ENCODE peak calls at places on chromosomes 5 and 9, in five cellular contexts. U, R, Y, Z and K are unnamed samples.

GRCh38 chr9:98962861-98963260 is 19.2 kb downstream of the COL15A1 start:
- DNase-seq in Z (no peak), R (no peak), U (no peak), Y (no peak), K (peak; percentile 26)

GRCh38 chr5:179422213-179422839 is 77.1 kb upstream of the ADAMTS2 start:
- DNase-seq in Y (no peak), U (no peak), R (no peak), Z (no peak), K (no peak)

GRCh38 chr5:109418752-109419352 is 9.1 kb upstream of the PJA2 start:
- DNase-seq in R (no peak), Z (no peak), Y (no peak), U (no peak), K (no peak)

GRCh38 chr9:104810421-104811339 is 46.8 kb downstream of the NIPSNAP3B start:
- DNase-seq in R (no peak), U (no peak), Z (no peak), Y (no peak), K (peak; percentile 70)

GRCh38 chr9:31023793-31024192 is 1360.7 kb upstream of the ACO1 start:
- DNase-seq in U (no peak), Y (no peak), Z (no peak), R (no peak), K (no peak)

GRCh38 chr9:30293231-30293630 is 2091.2 kb upstream of the ACO1 start:
- DNase-seq in U (no peak), R (no peak), Z (no peak), Y (no peak), K (no peak)

GRCh38 chr5:11455505-11455904 is 448.7 kb downstream of the CTNND2 start:
- DNase-seq in Z (no peak), Y (no peak), R (no peak), U (no peak), K (no peak)

GRCh38 chr9:33161011-33161588 is 6.0 kb downstream of the B4GALT1 start:
- DNase-seq in Z (no peak), U (no peak), R (no peak), Y (peak; percentile 88), K (peak; percentile 88)

GRCh38 chr9:76716270-76716669 is 48.0 kb upstream of the PCA3 start:
- DNase-seq in U (no peak), Y (no peak), R (no peak), Z (no peak), K (no peak)

GRCh38 chr9:90996154-90996788 is 194.7 kb downstream of the SYK start:
- DNase-seq in Y (no peak), R (no peak), U (no peak), Z (no peak), K (no peak)

GRCh38 chr5:149228610-149229297 is 42.9 kb upstream of the AFAP1L1 start:
- DNase-seq in Z (no peak), U (no peak), R (peak; percentile 31), Y (peak; percentile 89), K (peak; percentile 67)

GRCh38 chr9:89497978-89498844 is at the start of gene SEMA4D:
- DNase-seq in Y (peak; percentile 53), U (peak; percentile 21), R (peak; percentile 77), Z (no peak), K (peak; percentile 72)

GRCh38 chr5:145365464-145365863 is 469.7 kb downstream of the PRELID2 start:
- DNase-seq in Z (no peak), R (no peak), U (no peak), Y (no peak), K (no peak)

GRCh38 chr5:16536246-16536645 is 70.6 kb upstream of the ZNF622 start:
- DNase-seq in Y (no peak), Z (no peak), R (no peak), U (no peak), K (no peak)

GRCh38 chr9:93154293-93154903 is 20.3 kb upstream of the NINJ1 start:
- DNase-seq in Y (no peak), Z (no peak), R (peak; percentile 66), U (no peak), K (no peak)

GRCh38 chr5:5327126-5327525 is 95.4 kb upstream of the ICE1 start:
- DNase-seq in U (no peak), R (no peak), Z (no peak), Y (no peak), K (no peak)

GRCh38 chr9:129145841-129146292 is 32.2 kb downstream of the IER5L start:
- DNase-seq in U (peak; percentile 91), Y (no peak), Z (no peak), R (no peak), K (peak; percentile 55)

GRCh38 chr5:81665795-81666194 is 85.1 kb downstream of the SSBP2 start:
- DNase-seq in U (no peak), Z (no peak), Y (no peak), R (no peak), K (no peak)

GRCh38 chr9:79764377-79764776 is 192.6 kb downstream of the TLE4 start:
- DNase-seq in U (no peak), Z (no peak), R (no peak), Y (no peak), K (peak; percentile 4)

GRCh38 chr9:114301798-114302565 is 20.9 kb upstream of the ORM1 start:
- DNase-seq in Z (no peak), Y (no peak), R (no peak), U (no peak), K (no peak)

GRCh38 chr5:158940977-158941376 is 158.7 kb downstream of the EBF1 start:
- DNase-seq in Z (no peak), Y (no peak), R (no peak), U (no peak), K (no peak)

GRCh38 chr5:57117601-57118000 is 56.3 kb upstream of the GPBP1 start:
- DNase-seq in U (no peak), Z (peak; percentile 7), R (no peak), Y (no peak), K (no peak)

GRCh38 chr5:73564644-73565165 is 734 bp downstream of the ANKRA2 start:
- DNase-seq in U (no peak), Y (no peak), Z (no peak), R (no peak), K (no peak)

GRCh38 chr9:7149258-7149657 is 391.5 kb downstream of the KDM4C start:
- DNase-seq in U (no peak), Z (no peak), Y (no peak), R (no peak), K (no peak)

GRCh38 chr5:55897905-55898304 is 46.7 kb downstream of the IL31RA start:
- DNase-seq in Z (no peak), U (no peak), Y (no peak), R (no peak), K (peak; percentile 13)

GRCh38 chr5:96565843-96566242 is 96.3 kb upstream of the CAST start:
- DNase-seq in U (no peak), Y (no peak), Z (no peak), R (no peak), K (no peak)

GRCh38 chr5:3593771-3594513 is 1.7 kb upstream of the IRX1 start:
- DNase-seq in Y (no peak), Z (no peak), U (no peak), R (no peak), K (no peak)

GRCh38 chr9:137240321-137240840 is 706 bp upstream of the TUBB4B start:
- DNase-seq in R (peak; percentile 74), Y (no peak), Z (no peak), U (no peak), K (peak; percentile 86)
- TF ChIP-seq JUND in R (no peak), Y (no peak), Z (no peak), U (no peak), K (no peak)

GRCh38 chr9:136644593-136645342 is 17.9 kb upstream of the EGFL7 start:
- DNase-seq in U (no peak), R (peak; percentile 66), Y (peak; percentile 42), Z (no peak), K (peak; percentile 96)
- TF ChIP-seq JUND in U (no peak), R (peak; percentile 36), Y (no peak), Z (no peak), K (no peak)

GRCh38 chr5:173309731-173310130 is 18.5 kb downstream of the STC2 start:
- DNase-seq in Z (no peak), U (no peak), Y (no peak), R (no peak), K (no peak)

GRCh38 chr5:173310296-173310769 is 17.9 kb downstream of the STC2 start:
- DNase-seq in R (no peak), Y (no peak), U (no peak), Z (no peak), K (no peak)

GRCh38 chr5:173307695-173308094 is 20.5 kb downstream of the STC2 start:
- DNase-seq in Z (no peak), U (no peak), R (no peak), Y (no peak), K (no peak)

GRCh38 chr5:173306695-173307094 is 21.5 kb downstream of the STC2 start:
- DNase-seq in Z (no peak), U (no peak), R (no peak), Y (no peak), K (no peak)

DNA sequence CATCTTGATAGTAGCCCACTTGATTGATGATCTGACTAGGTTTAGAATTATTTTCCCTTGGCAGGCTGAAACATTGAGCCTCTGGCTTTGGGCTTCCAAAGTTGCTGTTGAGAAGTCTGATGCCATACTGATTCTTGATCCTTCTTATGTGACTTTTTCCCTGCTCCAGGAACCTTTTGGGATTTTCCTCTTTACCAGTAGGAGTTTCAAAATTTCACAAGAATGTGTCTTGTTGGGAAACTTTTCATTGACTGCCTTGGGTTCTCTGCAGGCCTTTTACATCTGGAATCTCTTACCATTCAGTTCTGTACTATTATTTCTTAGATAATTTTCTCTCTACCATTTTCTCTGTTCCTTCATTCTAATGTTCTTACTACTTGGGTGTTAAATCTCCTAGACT is 20.0 kb downstream of the STC2 start:
- DNase-seq in Z (no peak), R (no peak), U (no peak), Y (no peak), K (no peak)
- TF ChIP-seq JUND in Z (no peak), R (no peak), U (no peak), Y (no peak), K (no peak)

DNA sequence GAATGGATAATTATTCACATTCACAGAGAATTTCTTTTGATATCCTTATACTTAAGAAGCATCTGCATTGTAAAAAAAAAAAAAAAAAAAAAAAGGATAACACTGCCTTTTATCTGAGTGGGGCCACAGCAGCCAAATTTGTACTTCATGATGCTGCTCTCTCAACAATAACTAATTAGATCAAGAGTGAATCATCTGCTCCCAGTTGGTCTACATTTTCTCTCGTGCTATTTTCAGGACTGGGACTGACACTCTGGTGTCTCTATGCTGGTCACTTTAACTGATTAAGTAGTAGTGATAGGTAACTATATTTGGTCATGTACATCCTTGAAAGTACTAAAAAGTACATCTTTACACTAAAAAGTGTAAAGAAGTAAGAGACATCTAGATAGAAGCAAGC is 90.1 kb downstream of the RFX3 start:
- DNase-seq in Z (no peak), Y (no peak), R (no peak), U (no peak), K (no peak)
- TF ChIP-seq JUND in Z (no peak), Y (no peak), R (no peak), U (no peak), K (no peak)

DNA sequence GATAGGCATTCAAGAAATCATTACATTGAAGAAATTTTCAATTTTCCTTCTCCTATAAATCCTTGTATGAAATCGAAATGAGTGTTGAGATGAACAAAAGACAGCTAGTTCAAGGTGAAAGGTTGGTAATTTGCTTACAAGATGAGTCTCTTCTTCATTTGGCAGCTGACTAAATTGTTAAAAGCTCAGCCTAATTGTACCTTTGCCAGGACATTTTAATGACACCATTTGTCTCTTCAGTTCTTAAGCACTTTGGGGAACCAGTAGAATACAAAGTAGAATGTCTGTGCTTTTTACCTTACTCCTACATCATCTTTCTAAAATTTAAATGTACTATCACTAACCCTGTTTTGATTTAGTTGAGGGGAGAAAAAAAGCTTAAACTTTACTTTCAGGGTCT is 59.4 kb downstream of the GRAMD2B start:
- DNase-seq in Z (no peak), U (no peak), Y (no peak), R (no peak), K (no peak)
- TF ChIP-seq JUND in Z (no peak), U (no peak), Y (no peak), R (no peak), K (no peak)